ENCODE peak calls at places on chromosomes 12 and 14, in seven cellular contexts. G is HepG2, Y is K562, Z is GM12878, V is GM12892, Q is SK-N-SH, T is H1. S is an unnamed sample.

GRCh38 chr12:40697566-40698257 is 5.5 kb downstream of the CNTN1 start:
- DNase-seq in V (no peak), Y (no peak), T (no peak), Z (no peak), G (no peak), Q (peak), S (no peak)

GRCh38 chr14:96502621-96503251 is 554 bp downstream of the PAPOLA start:
- DNase-seq in Z (no peak), T (peak), G (peak), Q (peak), Y (peak), V (peak), S (peak)

GRCh38 chr12:25295361-25295760 is 44.6 kb upstream of the KRAS start:
- DNase-seq in Q (no peak), G (no peak), V (no peak), Y (no peak), Z (no peak), T (no peak), S (no peak)

GRCh38 chr12:113413488-113413939 is 8.7 kb upstream of the SDSL start:
- DNase-seq in Z (no peak), Q (no peak), V (no peak), Y (peak), T (no peak), G (peak), S (no peak)

GRCh38 chr14:21241218-21241819 is 27.9 kb downstream of the HNRNPC start:
- DNase-seq in Z (no peak), T (no peak), V (no peak), Y (no peak), G (no peak), Q (no peak), S (no peak)

GRCh38 chr12:26123482-26123980 is 1.3 kb downstream of the BHLHE41 start:
- DNase-seq in G (no peak), T (no peak), V (no peak), Y (no peak), Z (no peak), Q (no peak), S (no peak)

GRCh38 chr14:66813636-66814035 is 305.7 kb downstream of the GPHN start:
- DNase-seq in T (no peak), Z (no peak), Q (no peak), Y (no peak), G (no peak), V (no peak), S (no peak)

GRCh38 chr12:96196781-96197180 is 2.6 kb downstream of the ELK3 start:
- DNase-seq in T (no peak), Q (no peak), Z (no peak), V (no peak), G (no peak), Y (no peak), S (no peak)

GRCh38 chr12:82651489-82651888 is 35.2 kb upstream of the TMTC2 start:
- DNase-seq in Z (no peak), G (no peak), Y (no peak), Q (no peak), T (no peak), V (no peak), S (no peak)

GRCh38 chr14:21227981-21228380 is 41.3 kb downstream of the HNRNPC start:
- DNase-seq in V (no peak), G (no peak), Z (no peak), Y (no peak), Q (no peak), T (no peak), S (no peak)

GRCh38 chr14:57066463-57066862 is 202.2 kb downstream of the EXOC5 start:
- DNase-seq in Q (no peak), V (no peak), Y (no peak), T (no peak), G (no peak), Z (no peak), S (no peak)

GRCh38 chr14:78259831-78260230 is 89.7 kb downstream of the NRXN3 start:
- DNase-seq in Q (no peak), Y (no peak), T (no peak), V (no peak), G (no peak), Z (no peak), S (no peak)

GRCh38 chr12:116202433-116202832 is 75.1 kb downstream of the MED13L start:
- DNase-seq in Q (no peak), Z (no peak), T (no peak), Y (no peak), G (no peak), V (no peak), S (no peak)

GRCh38 chr14:23186913-23187654 is 3.6 kb upstream of the SLC7A8 start:
- DNase-seq in Q (peak), T (peak), V (no peak), Y (peak), G (peak), Z (peak), S (peak)

GRCh38 chr12:52415870-52416750 is 10.0 kb upstream of the KRT82 start:
- DNase-seq in G (no peak), Q (no peak), Z (no peak), V (no peak), Y (no peak), T (no peak), S (no peak)

GRCh38 chr14:51855234-51855633 is 5.2 kb upstream of the GNG2 start:
- DNase-seq in Q (no peak), V (no peak), T (no peak), Z (no peak), G (no peak), Y (no peak), S (no peak)

GRCh38 chr14:21825147-21825743 is 151.6 kb upstream of the OR4E1 start:
- DNase-seq in Y (peak), Q (peak), Z (no peak), T (no peak), G (peak), V (no peak), S (no peak)

GRCh38 chr12:5441497-5442236 is 9.8 kb downstream of the NTF3 start:
- DNase-seq in Z (no peak), G (no peak), V (no peak), Q (no peak), T (no peak), Y (no peak), S (no peak)

GRCh38 chr14:24941719-24942118 is 108.2 kb downstream of the STXBP6 start:
- DNase-seq in V (no peak), Q (no peak), Z (no peak), Y (no peak), G (no peak), T (no peak), S (no peak)

GRCh38 chr12:56267443-56268071 is 815 bp downstream of the COQ10A start:
- DNase-seq in G (peak), T (no peak), V (no peak), Y (peak), Q (peak), Z (no peak), S (no peak)

GRCh38 chr14:34766060-34766459 is 51.7 kb upstream of the CFL2 start:
- DNase-seq in V (no peak), Q (no peak), T (no peak), Z (no peak), G (no peak), Y (no peak), S (no peak)

GRCh38 chr12:54428050-54429013 is 9.3 kb upstream of the ITGA5 start:
- DNase-seq in G (no peak), Z (no peak), Q (no peak), V (no peak), Y (peak), T (no peak), S (no peak)

GRCh38 chr12:67034110-67034879 is 234.9 kb upstream of the CAND1 start:
- DNase-seq in Z (no peak), T (no peak), G (no peak), Q (no peak), Y (no peak), V (no peak), S (no peak)

GRCh38 chr12:67541625-67541991 is 106.9 kb upstream of the DYRK2 start:
- DNase-seq in Q (no peak), G (no peak), Y (no peak), V (no peak), Z (no peak), T (no peak), S (no peak)

GRCh38 chr12:41769810-41770209 is 374.9 kb downstream of the GXYLT1 start:
- DNase-seq in Q (no peak), V (no peak), G (no peak), Y (no peak), T (no peak), Z (no peak), S (no peak)

GRCh38 chr14:30559638-30560071 is 697 bp downstream of the G2E3 start:
- DNase-seq in Y (no peak), Q (peak), T (no peak), V (no peak), Z (no peak), G (peak), S (peak)

GRCh38 chr12:11981174-11981733 is 89.5 kb upstream of the BCL2L14 start:
- DNase-seq in Z (peak), T (no peak), Y (no peak), V (no peak), Q (no peak), G (no peak), S (no peak)

GRCh38 chr14:51848120-51848519 is 12.3 kb upstream of the GNG2 start:
- DNase-seq in T (no peak), Q (no peak), V (no peak), Z (no peak), Y (no peak), G (no peak), S (no peak)

GRCh38 chr12:32471601-32472001 is 72.2 kb downstream of the FGD4 start:
- DNase-seq in Y (no peak), T (no peak), V (no peak), Q (no peak), G (no peak), Z (no peak), S (no peak)

GRCh38 chr14:68716698-68717097 is 76.2 kb downstream of the ZFP36L1 start:
- DNase-seq in Z (no peak), Y (no peak), V (no peak), Q (no peak), G (peak), T (no peak), S (no peak)

GRCh38 chr12:46557539-46558373 is 185.2 kb upstream of the SLC38A2 start:
- DNase-seq in Y (no peak), G (no peak), Q (no peak), Z (no peak), T (no peak), V (no peak), S (no peak)

GRCh38 chr14:21940887-21941855 is 267.6 kb upstream of the OR4E1 start:
- DNase-seq in Q (peak), V (no peak), Y (peak), T (no peak), G (peak), Z (no peak), S (no peak)

GRCh38 chr12:26112232-26112631 is 12.6 kb downstream of the BHLHE41 start:
- DNase-seq in Z (no peak), T (no peak), V (no peak), G (no peak), Y (no peak), Q (no peak), S (no peak)

GRCh38 chr12:19285793-19286448 is 153.4 kb upstream of the AEBP2 start:
- DNase-seq in V (no peak), Y (no peak), Z (no peak), T (no peak), G (peak), Q (no peak), S (no peak)

GRCh38 chr12:112188130-112188830 is 62.9 kb downstream of the TRAFD1 start:
- DNase-seq in G (no peak), Q (no peak), V (no peak), Y (no peak), Z (no peak), T (no peak), S (no peak)

GRCh38 chr12:112191840-112192321 is 66.5 kb downstream of the TRAFD1 start:
- DNase-seq in T (no peak), V (no peak), Y (no peak), Q (no peak), Z (no peak), G (no peak), S (no peak)

GRCh38 chr12:112191201-112191600 is 65.8 kb downstream of the TRAFD1 start:
- DNase-seq in Q (no peak), V (no peak), T (no peak), Z (no peak), Y (no peak), G (no peak), S (no peak)

GRCh38 chr12:112192475-112192874 is 67.1 kb downstream of the TRAFD1 start:
- DNase-seq in G (no peak), T (no peak), Y (no peak), Z (no peak), Q (no peak), V (no peak), S (no peak)

DNA sequence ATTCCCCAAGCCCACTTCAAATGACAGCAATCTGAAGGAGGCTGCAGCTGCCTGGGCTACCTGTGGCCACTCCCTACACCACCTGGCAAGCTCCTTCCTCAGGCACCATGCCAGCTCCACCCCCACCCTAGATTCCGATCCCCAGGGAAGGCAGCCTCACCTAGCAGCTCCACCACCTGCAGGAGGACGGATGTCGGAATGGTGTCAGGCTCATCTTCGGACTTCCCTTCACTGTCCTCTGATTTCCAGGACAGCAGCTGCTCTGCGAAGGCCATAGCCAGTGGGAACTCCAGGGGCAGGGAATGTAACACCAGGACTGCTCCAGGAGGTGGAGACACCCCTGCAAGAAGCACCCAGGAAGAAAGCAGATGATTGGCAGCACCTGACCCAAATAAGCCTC is 65.3 kb downstream of the TRAFD1 start:
- DNase-seq in Y (no peak), Q (no peak), T (no peak), G (no peak), V (no peak), Z (no peak), S (no peak)
- TF ChIP-seq TAF1 in Y (no peak), Q (no peak), T (no peak), G (no peak), V (no peak), Z (no peak), S (no peak)

DNA sequence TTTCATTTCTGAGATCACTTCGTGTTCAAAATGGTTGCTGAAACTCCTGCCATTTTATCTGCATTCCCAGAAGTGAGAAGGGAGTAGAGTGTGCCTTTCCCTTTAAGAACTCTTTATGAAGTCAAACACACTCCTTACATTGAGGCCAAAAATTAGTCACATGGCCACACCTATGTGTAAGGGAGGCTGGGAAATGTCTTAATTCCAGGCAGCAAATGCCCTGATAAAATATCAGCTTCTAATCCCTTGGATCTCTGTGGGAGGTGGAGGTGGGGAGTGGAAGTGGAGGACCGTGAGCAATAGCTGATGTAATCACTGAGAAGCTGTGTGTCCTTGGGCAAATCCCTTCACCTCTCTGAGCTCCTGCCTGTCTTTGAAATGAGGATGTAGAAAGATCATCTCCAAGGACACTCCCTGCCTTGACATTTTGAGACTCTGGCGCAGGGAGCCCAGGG is 22.7 kb upstream of the ANKRD9 start:
- DNase-seq in Z (no peak), T (no peak), Y (no peak), V (no peak), G (no peak), Q (no peak), S (no peak)
- TF ChIP-seq TAF1 in Z (no peak), T (no peak), Y (no peak), V (no peak), G (no peak), Q (no peak), S (no peak)

GRCh38 chr12:93753285-93753684 is 76.1 kb downstream of the CRADD start:
- DNase-seq in Q (no peak), Y (no peak), T (no peak), Z (no peak), V (no peak), G (no peak), S (no peak)

GRCh38 chr12:93749515-93749914 is 72.3 kb downstream of the CRADD start:
- DNase-seq in Z (no peak), Y (no peak), G (no peak), V (no peak), Q (no peak), T (no peak), S (no peak)

GRCh38 chr12:93753838-93754429 is 76.8 kb downstream of the CRADD start:
- DNase-seq in G (no peak), T (no peak), Q (no peak), Y (no peak), Z (no peak), V (no peak), S (no peak)

GRCh38 chr12:93750056-93750455 is 72.9 kb downstream of the CRADD start:
- DNase-seq in G (no peak), Y (no peak), Z (no peak), V (no peak), T (no peak), Q (no peak), S (no peak)

GRCh38 chr12:93751864-93752610 is 74.9 kb downstream of the CRADD start:
- DNase-seq in Z (no peak), G (no peak), V (no peak), Y (no peak), Q (no peak), T (no peak), S (no peak)
- TF ChIP-seq TAF1 in Z (no peak), G (no peak), V (no peak), Y (no peak), Q (no peak), T (no peak), S (no peak)

GRCh38 chr14:93712079-93712837 is 76.0 kb downstream of the PRIMA1 start:
- DNase-seq in Q (peak), V (no peak), T (peak), Z (no peak), G (no peak), Y (no peak), S (no peak)
- TF ChIP-seq TAF1 in Q (no peak), V (no peak), T (no peak), Z (no peak), G (no peak), Y (no peak), S (no peak)

GRCh38 chr12:124829708-124830304 is 33.9 kb downstream of the SCARB1 start:
- DNase-seq in Y (peak), V (no peak), G (peak), Z (no peak), T (no peak), Q (no peak), S (no peak)

GRCh38 chr12:124828264-124829007 is 35.2 kb downstream of the SCARB1 start:
- DNase-seq in Z (no peak), V (no peak), G (peak), Y (no peak), T (no peak), Q (no peak), S (no peak)

GRCh38 chr12:124827588-124828184 is 36.0 kb downstream of the SCARB1 start:
- DNase-seq in V (no peak), Q (no peak), T (no peak), Z (peak), G (no peak), Y (no peak), S (no peak)

GRCh38 chr12:124830306-124830705 is 33.4 kb downstream of the SCARB1 start:
- DNase-seq in T (no peak), V (no peak), Z (no peak), Q (no peak), Y (no peak), G (no peak), S (no peak)

DNA sequence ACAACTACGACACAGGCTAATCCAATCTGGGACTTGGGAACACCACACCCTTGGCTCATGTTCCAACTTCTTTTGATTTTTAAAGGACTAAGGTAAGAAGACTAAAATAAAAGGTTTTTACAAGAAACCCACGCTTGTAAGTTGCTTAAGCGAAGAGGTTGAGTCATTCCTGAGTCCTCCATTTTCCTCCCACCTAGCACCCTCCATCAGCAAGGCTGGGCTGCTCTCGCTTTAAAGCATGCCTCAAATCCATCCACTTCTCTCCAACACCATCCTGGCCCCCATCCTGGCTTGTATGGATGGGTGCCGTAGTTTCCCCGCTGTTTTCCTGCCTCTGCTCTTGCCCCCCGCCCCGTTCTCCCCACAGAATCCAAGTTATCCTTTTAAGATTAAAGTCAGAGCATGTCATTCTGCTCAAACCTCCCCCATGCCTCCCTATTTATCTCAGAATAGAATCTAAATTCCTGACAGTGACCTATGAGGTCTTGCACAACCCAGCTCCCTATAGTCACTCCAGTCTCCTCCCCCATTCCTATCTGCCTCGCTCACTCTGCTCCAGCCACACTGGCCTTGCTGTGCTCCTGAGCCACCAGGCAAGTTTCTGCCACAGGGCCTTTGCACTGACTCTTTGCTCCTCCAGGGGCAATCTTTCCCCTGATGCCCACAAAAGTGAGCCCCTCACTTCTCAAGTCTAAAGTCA is 34.5 kb downstream of the SCARB1 start:
- DNase-seq in Q (no peak), V (no peak), Y (peak), Z (no peak), T (no peak), G (peak), S (no peak)
- TF ChIP-seq TAF1 in Q (no peak), V (no peak), Y (no peak), Z (no peak), T (no peak), G (no peak), S (no peak)

DNA sequence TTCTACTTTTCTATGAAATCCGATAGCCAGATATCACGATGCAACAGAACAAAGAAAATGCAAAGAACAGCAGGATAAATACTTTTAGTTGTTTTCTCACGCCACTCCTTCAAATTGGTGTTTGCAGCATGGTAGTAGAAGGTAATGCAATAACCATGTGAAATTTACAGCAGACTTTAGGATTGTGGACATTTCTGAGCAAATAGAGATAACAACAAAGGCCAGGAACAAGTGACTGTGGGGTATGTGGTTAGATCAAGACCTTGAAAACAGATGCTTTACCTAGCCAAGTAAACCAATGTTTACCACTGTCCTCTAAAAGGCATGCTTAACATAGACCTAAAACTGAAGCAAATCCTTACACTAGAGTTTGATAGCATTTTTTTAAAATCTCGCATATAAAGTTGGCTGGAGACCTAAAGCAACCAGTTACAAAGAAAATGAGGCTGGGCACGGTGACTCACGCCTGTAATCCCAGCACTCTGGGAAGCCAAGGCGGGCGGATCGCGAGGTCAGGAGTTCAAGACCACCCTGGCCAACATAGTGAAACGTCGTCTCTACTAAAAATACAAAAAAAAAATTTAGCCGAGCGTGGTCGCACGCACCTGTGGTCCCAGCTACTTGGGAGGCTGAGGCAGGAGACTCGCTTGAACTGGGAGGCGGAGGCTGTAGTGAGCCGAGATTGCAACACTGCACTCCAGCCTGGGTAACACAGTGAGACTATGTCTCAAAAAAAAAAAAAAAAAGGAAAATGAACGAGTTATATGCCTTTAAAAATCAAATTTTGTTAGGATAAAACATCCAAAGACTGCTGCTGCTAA is 123.2 kb upstream of the FOXN3 start:
- DNase-seq in V (no peak), Y (no peak), Q (no peak), Z (no peak), G (peak), T (no peak), S (no peak)
- TF ChIP-seq TAF1 in V (no peak), Y (no peak), Q (no peak), Z (no peak), G (no peak), T (no peak), S (no peak)

S was measured in GM12891.